ENCODE peak calls at places on chromosomes 16 and 17, in four cellular contexts. One of them, this sample, is unnamed. For H3K4me1, the result is how much of the 10 kb centered on the place peaks cover.

GRCh38 chr16:49696414-49697101 is 159.4 kb downstream of the ZNF423 start:
- DNase-seq in A549: no peak
- DNase-seq in colonic mucosa: no peak
- DNase-seq in stomach: no peak
- DNase-seq in this sample: no peak

GRCh38 chr17:676060-676745 is 38.4 kb downstream of the VPS53 start:
- DNase-seq in A549: no peak
- DNase-seq in stomach: no peak
- DNase-seq in colonic mucosa: no peak
- DNase-seq in this sample: no peak

GRCh38 chr16:84271866-84272265 is 22.8 kb upstream of the WFDC1 start:
- DNase-seq in stomach: no peak
- DNase-seq in colonic mucosa: no peak
- DNase-seq in A549: no peak
- DNase-seq in this sample: no peak

GRCh38 chr16:26961459-26961858 is 105.3 kb upstream of the C16orf82 start:
- DNase-seq in A549: no peak
- DNase-seq in stomach: no peak
- DNase-seq in colonic mucosa: no peak
- DNase-seq in this sample: no peak

GRCh38 chr17:77465358-77466041 is 324.7 kb downstream of the SEC14L1 start:
- DNase-seq in stomach: peak
- DNase-seq in colonic mucosa: peak
- DNase-seq in A549: no peak
- DNase-seq in this sample: peak

GRCh38 chr16:74290356-74290755 is 6.3 kb upstream of the PSMD7 start:
- DNase-seq in colonic mucosa: no peak
- DNase-seq in A549: no peak
- DNase-seq in stomach: no peak
- DNase-seq in this sample: no peak

GRCh38 chr17:64037802-64038201 is 17.4 kb upstream of the ICAM2 start:
- DNase-seq in stomach: no peak
- DNase-seq in A549: no peak
- DNase-seq in colonic mucosa: no peak
- DNase-seq in this sample: no peak

GRCh38 chr17:76005263-76006149 is 4.9 kb downstream of the CDK3 start:
- DNase-seq in A549: peak
- DNase-seq in stomach: peak
- DNase-seq in colonic mucosa: peak
- DNase-seq in this sample: no peak

GRCh38 chr16:87784812-87785211 is 19.0 kb upstream of the KLHDC4 start:
- DNase-seq in colonic mucosa: no peak
- DNase-seq in stomach: no peak
- DNase-seq in A549: no peak
- DNase-seq in this sample: no peak

GRCh38 chr16:81502396-81503060 is 57.9 kb downstream of the CMIP start:
- DNase-seq in stomach: no peak
- DNase-seq in A549: no peak
- DNase-seq in colonic mucosa: no peak
- DNase-seq in this sample: no peak

GRCh38 chr16:81498351-81498750 is 53.7 kb downstream of the CMIP start:
- DNase-seq in A549: no peak
- DNase-seq in stomach: no peak
- DNase-seq in colonic mucosa: no peak
- DNase-seq in this sample: no peak

GRCh38 chr16:81497690-81498089 is 53.1 kb downstream of the CMIP start:
- DNase-seq in A549: no peak
- DNase-seq in stomach: no peak
- DNase-seq in colonic mucosa: no peak
- DNase-seq in this sample: no peak

GRCh38 chr16:81499576-81500380 is 55.2 kb downstream of the CMIP start:
- DNase-seq in A549: no peak
- DNase-seq in stomach: no peak
- DNase-seq in colonic mucosa: no peak
- DNase-seq in this sample: no peak

GRCh38 chr16:81500833-81501521 is 56.4 kb downstream of the CMIP start:
- DNase-seq in stomach: no peak
- DNase-seq in A549: no peak
- DNase-seq in colonic mucosa: no peak
- DNase-seq in this sample: no peak
- H3K4me3 ChIP-seq in stomach: no peak
- H3K4me3 ChIP-seq in A549: no peak
- H3K4me3 ChIP-seq in colonic mucosa: no peak
- H3K4me3 ChIP-seq in this sample: no peak

DNA sequence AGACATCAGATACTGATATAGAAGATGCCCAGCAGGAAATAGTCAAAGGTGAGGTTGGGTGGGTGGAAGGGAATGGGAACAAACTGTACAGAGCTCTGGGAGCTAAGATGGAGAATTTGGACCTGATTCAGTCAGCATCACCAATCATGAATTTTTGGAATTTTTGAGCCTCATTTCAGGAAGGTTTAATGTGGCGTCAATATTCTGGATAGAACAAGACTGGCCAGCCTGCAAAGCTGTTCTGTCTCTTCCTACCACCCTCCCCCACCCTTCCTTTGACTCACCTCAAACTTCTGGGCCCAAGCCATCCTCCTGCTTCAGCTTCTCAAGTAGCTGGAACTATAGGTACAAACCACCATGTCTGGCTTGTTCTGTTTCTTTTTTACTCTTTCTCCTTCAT is 32.6 kb downstream of the CTCF start:
- DNase-seq in colonic mucosa: no peak
- DNase-seq in A549: no peak
- DNase-seq in stomach: no peak
- DNase-seq in this sample: no peak
- H3K4me1 ChIP-seq in colonic mucosa: under half
- H3K4me1 ChIP-seq in A549: under half
- H3K4me1 ChIP-seq in stomach: under half
- H3K4me1 ChIP-seq in this sample: under half

GRCh38 chr17:29326414-29326813 is 32.5 kb upstream of the NUFIP2 start:
- DNase-seq in A549: no peak
- DNase-seq in colonic mucosa: no peak
- DNase-seq in stomach: no peak
- DNase-seq in this sample: no peak
- TF ChIP-seq CTCF in A549: no peak
- TF ChIP-seq CTCF in colonic mucosa: no peak
- TF ChIP-seq CTCF in stomach: no peak
- TF ChIP-seq CTCF in this sample: no peak

DNA sequence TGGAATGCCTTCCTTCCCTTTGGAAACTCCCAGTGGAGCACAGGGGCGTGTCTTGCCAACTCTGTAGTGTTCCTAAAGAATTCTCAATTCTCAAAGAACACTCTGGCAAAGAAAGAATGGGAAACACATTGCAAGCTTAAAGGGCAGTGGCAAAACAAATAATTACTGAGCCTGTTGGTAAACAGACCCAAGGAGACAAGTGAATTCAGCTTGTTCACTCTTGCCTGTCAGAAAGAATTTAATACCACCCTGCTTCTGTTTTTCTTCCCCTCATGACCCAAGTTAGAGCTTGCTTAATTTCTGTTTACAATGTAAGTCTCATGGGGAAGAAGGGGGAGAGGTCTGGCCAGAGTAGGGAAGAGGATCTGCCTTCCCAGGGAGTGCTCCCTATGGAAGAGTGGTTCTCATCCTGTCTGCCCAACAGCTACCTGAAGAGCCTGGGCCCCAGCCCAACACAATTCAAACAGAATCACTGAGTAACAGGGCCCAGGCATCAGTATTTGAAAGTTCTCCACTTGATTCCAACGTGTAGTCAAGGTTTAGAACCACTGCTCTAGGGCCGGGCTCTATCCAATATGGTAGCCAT is 386.0 kb downstream of the SLC39A11 start:
- DNase-seq in A549: peak
- DNase-seq in stomach: no peak
- DNase-seq in colonic mucosa: no peak
- DNase-seq in this sample: no peak
- H3K4me3 ChIP-seq in A549: no peak
- H3K4me3 ChIP-seq in stomach: no peak
- H3K4me3 ChIP-seq in colonic mucosa: no peak
- H3K4me3 ChIP-seq in this sample: no peak